ENCODE peak calls at places on chromosomes 16 and 17, in seven cellular contexts. One of them, this sample, is unnamed.

GRCh38 chr17:48055531-48056245 is 7.5 kb downstream of the NFE2L1 start:
- DNase-seq in CD4-positive, alpha-beta T cell: no peak
- DNase-seq in activated effector memory CD4-positive, alpha-beta T cell treated with Interleukin-2 at 50 U/mL for 16 hours: no peak
- DNase-seq in cardiac fibroblast: peak; percentile 92
- DNase-seq in Right ventricle myocardium superior: no peak
- DNase-seq in AG08395: no peak
- DNase-seq in fibroblast of the conjunctiva: peak; percentile 96
- DNase-seq in this sample: no peak

GRCh38 chr17:38942641-38943040 is 17.2 kb downstream of the LASP1NB start:
- DNase-seq in CD4-positive, alpha-beta T cell: no peak
- DNase-seq in Right ventricle myocardium superior: no peak
- DNase-seq in activated effector memory CD4-positive, alpha-beta T cell treated with Interleukin-2 at 50 U/mL for 16 hours: no peak
- DNase-seq in AG08395: no peak
- DNase-seq in cardiac fibroblast: no peak
- DNase-seq in fibroblast of the conjunctiva: no peak
- DNase-seq in this sample: no peak

GRCh38 chr16:85172465-85173071 is 60.3 kb upstream of the CIBAR2 start:
- DNase-seq in fibroblast of the conjunctiva: no peak
- DNase-seq in Right ventricle myocardium superior: peak; percentile 69
- DNase-seq in cardiac fibroblast: no peak
- DNase-seq in CD4-positive, alpha-beta T cell: no peak
- DNase-seq in activated effector memory CD4-positive, alpha-beta T cell treated with Interleukin-2 at 50 U/mL for 16 hours: no peak
- DNase-seq in AG08395: peak; percentile 52
- DNase-seq in this sample: peak; percentile 69

GRCh38 chr16:73878616-73879015 is 418.0 kb upstream of the PSMD7 start:
- DNase-seq in AG08395: peak; percentile 67
- DNase-seq in activated effector memory CD4-positive, alpha-beta T cell treated with Interleukin-2 at 50 U/mL for 16 hours: no peak
- DNase-seq in fibroblast of the conjunctiva: peak; percentile 74
- DNase-seq in CD4-positive, alpha-beta T cell: no peak
- DNase-seq in Right ventricle myocardium superior: no peak
- DNase-seq in cardiac fibroblast: peak; percentile 83
- DNase-seq in this sample: peak; percentile 23

GRCh38 chr16:1612320-1613111 is at the start of gene CRAMP1:
- DNase-seq in cardiac fibroblast: peak; percentile 26
- DNase-seq in fibroblast of the conjunctiva: no peak
- DNase-seq in activated effector memory CD4-positive, alpha-beta T cell treated with Interleukin-2 at 50 U/mL for 16 hours: peak; percentile 11
- DNase-seq in CD4-positive, alpha-beta T cell: no peak
- DNase-seq in Right ventricle myocardium superior: no peak
- DNase-seq in AG08395: peak; percentile 7
- DNase-seq in this sample: peak; percentile 2

GRCh38 chr16:30472328-30472942 is at the start of gene ITGAL:
- DNase-seq in AG08395: no peak
- DNase-seq in activated effector memory CD4-positive, alpha-beta T cell treated with Interleukin-2 at 50 U/mL for 16 hours: peak; percentile 80
- DNase-seq in fibroblast of the conjunctiva: no peak
- DNase-seq in CD4-positive, alpha-beta T cell: peak; percentile 78
- DNase-seq in cardiac fibroblast: no peak
- DNase-seq in Right ventricle myocardium superior: peak; percentile 71
- DNase-seq in this sample: no peak

GRCh38 chr17:19307521-19307920 is 55.0 kb downstream of the B9D1 start:
- DNase-seq in CD4-positive, alpha-beta T cell: no peak
- DNase-seq in fibroblast of the conjunctiva: no peak
- DNase-seq in cardiac fibroblast: no peak
- DNase-seq in Right ventricle myocardium superior: no peak
- DNase-seq in activated effector memory CD4-positive, alpha-beta T cell treated with Interleukin-2 at 50 U/mL for 16 hours: no peak
- DNase-seq in AG08395: no peak
- DNase-seq in this sample: no peak

GRCh38 chr17:4968916-4969550 is 1.4 kb upstream of the SPAG7 start:
- DNase-seq in cardiac fibroblast: peak; percentile 95
- DNase-seq in fibroblast of the conjunctiva: peak; percentile 98
- DNase-seq in Right ventricle myocardium superior: no peak
- DNase-seq in activated effector memory CD4-positive, alpha-beta T cell treated with Interleukin-2 at 50 U/mL for 16 hours: no peak
- DNase-seq in AG08395: peak; percentile 76
- DNase-seq in CD4-positive, alpha-beta T cell: no peak
- DNase-seq in this sample: peak; percentile 96

GRCh38 chr16:787978-788398 is at the start of gene RPUSD1:
- DNase-seq in CD4-positive, alpha-beta T cell: no peak
- DNase-seq in AG08395: no peak
- DNase-seq in activated effector memory CD4-positive, alpha-beta T cell treated with Interleukin-2 at 50 U/mL for 16 hours: no peak
- DNase-seq in Right ventricle myocardium superior: no peak
- DNase-seq in fibroblast of the conjunctiva: no peak
- DNase-seq in cardiac fibroblast: no peak
- DNase-seq in this sample: no peak

GRCh38 chr17:72176902-72177660 is 56.3 kb downstream of the SOX9 start:
- DNase-seq in CD4-positive, alpha-beta T cell: no peak
- DNase-seq in activated effector memory CD4-positive, alpha-beta T cell treated with Interleukin-2 at 50 U/mL for 16 hours: no peak
- DNase-seq in Right ventricle myocardium superior: no peak
- DNase-seq in AG08395: no peak
- DNase-seq in cardiac fibroblast: no peak
- DNase-seq in fibroblast of the conjunctiva: no peak
- DNase-seq in this sample: no peak

GRCh38 chr16:4433914-4434787 is 8.5 kb downstream of the DNAJA3 start:
- DNase-seq in activated effector memory CD4-positive, alpha-beta T cell treated with Interleukin-2 at 50 U/mL for 16 hours: no peak
- DNase-seq in CD4-positive, alpha-beta T cell: no peak
- DNase-seq in AG08395: no peak
- DNase-seq in cardiac fibroblast: no peak
- DNase-seq in fibroblast of the conjunctiva: no peak
- DNase-seq in Right ventricle myocardium superior: no peak
- DNase-seq in this sample: no peak

GRCh38 chr16:18839555-18839954 is 38.2 kb upstream of the ARL6IP1 start:
- DNase-seq in Right ventricle myocardium superior: no peak
- DNase-seq in fibroblast of the conjunctiva: no peak
- DNase-seq in AG08395: no peak
- DNase-seq in CD4-positive, alpha-beta T cell: no peak
- DNase-seq in activated effector memory CD4-positive, alpha-beta T cell treated with Interleukin-2 at 50 U/mL for 16 hours: no peak
- DNase-seq in cardiac fibroblast: no peak
- DNase-seq in this sample: no peak

GRCh38 chr17:79888811-79889634 is 49.8 kb upstream of the CBX4 start:
- DNase-seq in activated effector memory CD4-positive, alpha-beta T cell treated with Interleukin-2 at 50 U/mL for 16 hours: no peak
- DNase-seq in AG08395: no peak
- DNase-seq in Right ventricle myocardium superior: no peak
- DNase-seq in CD4-positive, alpha-beta T cell: no peak
- DNase-seq in cardiac fibroblast: no peak
- DNase-seq in fibroblast of the conjunctiva: no peak
- DNase-seq in this sample: no peak

GRCh38 chr17:16880121-16880842 is 91.6 kb downstream of the TNFRSF13B start:
- DNase-seq in CD4-positive, alpha-beta T cell: no peak
- DNase-seq in activated effector memory CD4-positive, alpha-beta T cell treated with Interleukin-2 at 50 U/mL for 16 hours: no peak
- DNase-seq in Right ventricle myocardium superior: no peak
- DNase-seq in cardiac fibroblast: no peak
- DNase-seq in AG08395: no peak
- DNase-seq in fibroblast of the conjunctiva: no peak
- DNase-seq in this sample: no peak

GRCh38 chr17:65121368-65121767 is 15.8 kb upstream of the RGS9 start:
- DNase-seq in activated effector memory CD4-positive, alpha-beta T cell treated with Interleukin-2 at 50 U/mL for 16 hours: no peak
- DNase-seq in Right ventricle myocardium superior: no peak
- DNase-seq in fibroblast of the conjunctiva: no peak
- DNase-seq in CD4-positive, alpha-beta T cell: no peak
- DNase-seq in AG08395: no peak
- DNase-seq in cardiac fibroblast: no peak
- DNase-seq in this sample: no peak

GRCh38 chr16:56683424-56684162 is 1.3 kb downstream of the MT1X start:
- DNase-seq in activated effector memory CD4-positive, alpha-beta T cell treated with Interleukin-2 at 50 U/mL for 16 hours: no peak
- DNase-seq in AG08395: no peak
- DNase-seq in Right ventricle myocardium superior: no peak
- DNase-seq in cardiac fibroblast: no peak
- DNase-seq in CD4-positive, alpha-beta T cell: no peak
- DNase-seq in fibroblast of the conjunctiva: no peak
- DNase-seq in this sample: no peak